ENCODE peak calls at places on chromosomes 5 and 9, in nine cellular contexts. B is kidney glomerular epithelial cell, P is Right ventricle myocardium superior, Q is substantia nigra, M is sciatic nerve, J is amygdala, Y is fibroblast of mammary gland, K is SW480, W is skeletal muscle cell. G is an unnamed sample.

GRCh38 chr5:138953370-138954256 is 78.5 kb upstream of the LRRTM2 start:
- DNase-seq in B (peak), P (peak), Q (peak), M (peak), J (peak), Y (peak), K (no peak), W (peak), G (no peak)

GRCh38 chr9:84338792-84339191 is 1.8 kb downstream of the SLC28A3 start:
- DNase-seq in B (no peak), P (no peak), Q (no peak), M (no peak), J (no peak), Y (no peak), K (no peak), W (no peak), G (no peak)

GRCh38 chr5:111720333-111720890 is 36.6 kb downstream of the NREP start:
- DNase-seq in B (no peak), P (no peak), Q (no peak), M (no peak), J (no peak), Y (no peak), K (no peak), W (no peak), G (no peak)

GRCh38 chr5:157222506-157223230 is 42.0 kb downstream of the ITK start:
- DNase-seq in B (no peak), P (no peak), Q (no peak), M (no peak), J (no peak), Y (peak), K (peak), W (peak), G (peak)

GRCh38 chr9:114894206-114894605 is 36.2 kb downstream of the TNFSF8 start:
- DNase-seq in B (no peak), P (no peak), Q (no peak), M (no peak), J (no peak), Y (peak), K (no peak), W (no peak), G (peak)

GRCh38 chr5:142181547-142182191 is 73.1 kb downstream of the NDFIP1 start:
- DNase-seq in B (no peak), P (no peak), Q (no peak), M (no peak), J (no peak), Y (no peak), K (no peak), W (no peak), G (no peak)

GRCh38 chr5:132662925-132663770 is 5.2 kb downstream of the IL13 start:
- DNase-seq in B (no peak), P (no peak), Q (no peak), M (no peak), J (no peak), Y (no peak), K (peak), W (no peak), G (no peak)

GRCh38 chr5:114223866-114224265 is 138.0 kb upstream of the KCNN2 start:
- DNase-seq in B (no peak), P (no peak), Q (no peak), M (no peak), J (no peak), Y (peak), K (no peak), W (no peak), G (peak)

GRCh38 chr5:99122976-99123375 is 194.2 kb upstream of the CHD1 start:
- DNase-seq in B (no peak), P (no peak), Q (no peak), M (no peak), J (no peak), Y (no peak), K (peak), W (no peak), G (no peak)

GRCh38 chr9:116767219-116767618 is 80.1 kb downstream of the TRIM32 start:
- DNase-seq in B (no peak), P (no peak), Q (no peak), M (no peak), J (no peak), Y (no peak), K (no peak), W (no peak), G (no peak)

GRCh38 chr9:114822708-114823107 is 16.9 kb upstream of the TNFSF15 start:
- DNase-seq in B (no peak), P (no peak), Q (no peak), M (no peak), J (no peak), Y (no peak), K (no peak), W (no peak), G (no peak)

GRCh38 chr5:150122158-150122510 is 33.5 kb downstream of the PDGFRB start:
- DNase-seq in B (no peak), P (peak), Q (no peak), M (peak), J (no peak), Y (no peak), K (peak), W (no peak), G (peak)

GRCh38 chr9:76717611-76718010 is 46.6 kb upstream of the PCA3 start:
- DNase-seq in B (no peak), P (no peak), Q (no peak), M (no peak), J (no peak), Y (peak), K (no peak), W (no peak), G (peak)

GRCh38 chr5:81766611-81767010 is 15.7 kb upstream of the SSBP2 start:
- DNase-seq in B (no peak), P (no peak), Q (no peak), M (no peak), J (no peak), Y (no peak), K (no peak), W (no peak), G (no peak)

GRCh38 chr9:37968228-37968672 is 64.3 kb upstream of the SLC25A51 start:
- DNase-seq in B (no peak), P (no peak), Q (no peak), M (no peak), J (no peak), Y (peak), K (no peak), W (no peak), G (peak)